ENCODE peak calls at places on chromosomes 5 and 9, in seven cellular contexts. H is heart left ventricle, M is A549, E is body of pancreas, Y is IMR-90, A is prostate gland, W is stomach. T is an unnamed sample.

GRCh38 chr9:93114169-93114983 is 18.4 kb downstream of the CARD19 start:
- DNase-seq in W (no peak), M (no peak), Y (no peak), A (no peak), H (no peak), E (no peak), T (no peak)

GRCh38 chr5:88428633-88429032 is 160.0 kb upstream of the TMEM161B start:
- DNase-seq in Y (no peak), E (no peak), H (no peak), A (no peak), W (no peak), M (no peak), T (no peak)

GRCh38 chr5:73558950-73559349 is 6.5 kb downstream of the ANKRA2 start:
- DNase-seq in Y (no peak), M (peak; percentile 47), W (no peak), H (no peak), A (no peak), E (no peak), T (no peak)

GRCh38 chr9:135526730-135527571 is 5.7 kb downstream of the LCN1 start:
- DNase-seq in M (peak; percentile 19), E (no peak), H (no peak), Y (no peak), A (no peak), W (peak; percentile 18), T (no peak)

GRCh38 chr5:40834391-40834848 is 602 bp downstream of the RPL37 start:
- DNase-seq in E (peak; percentile 26), A (no peak), W (peak; percentile 39), H (no peak), M (no peak), Y (peak; percentile 33), T (no peak)

GRCh38 chr5:136517755-136518154 is 152.4 kb upstream of the TRPC7 start:
- DNase-seq in W (no peak), E (no peak), H (no peak), M (no peak), A (no peak), Y (no peak), T (no peak)

GRCh38 chr5:150529147-150529546 is 21.2 kb downstream of the NDST1 start:
- DNase-seq in Y (no peak), W (no peak), H (no peak), M (no peak), E (no peak), A (no peak), T (no peak)

GRCh38 chr9:22446950-22447606 is 454 bp downstream of the DMRTA1 start:
- DNase-seq in W (peak; percentile 69), M (peak; percentile 72), H (peak; percentile 35), A (peak; percentile 62), Y (peak; percentile 20), E (peak; percentile 72), T (peak; percentile 61)

GRCh38 chr5:31918739-31919138 is 255.4 kb downstream of the GOLPH3 start:
- DNase-seq in M (no peak), A (no peak), E (no peak), W (no peak), H (no peak), Y (no peak), T (no peak)

GRCh38 chr5:89628876-89629635 is 746.1 kb upstream of the MEF2C start:
- DNase-seq in H (no peak), Y (no peak), E (no peak), A (no peak), W (no peak), M (no peak), T (no peak)

GRCh38 chr5:159301351-159301911 is 28.9 kb downstream of the IL12B start:
- DNase-seq in H (no peak), A (no peak), M (no peak), W (no peak), E (no peak), Y (peak; percentile 24), T (no peak)

GRCh38 chr9:130126721-130127429 is 45.3 kb upstream of the NCS1 start:
- DNase-seq in A (no peak), Y (no peak), H (no peak), E (no peak), M (no peak), W (no peak), T (no peak)

GRCh38 chr9:130124471-130124870 is 47.7 kb upstream of the NCS1 start:
- DNase-seq in E (no peak), Y (peak; percentile 68), M (no peak), A (no peak), H (no peak), W (no peak), T (no peak)

GRCh38 chr9:130129425-130130061 is 42.7 kb upstream of the NCS1 start:
- DNase-seq in W (no peak), Y (peak; percentile 90), M (no peak), E (no peak), H (no peak), A (no peak), T (no peak)

GRCh38 chr9:130128251-130128650 is 44.0 kb upstream of the NCS1 start:
- DNase-seq in A (no peak), Y (no peak), M (no peak), H (no peak), E (no peak), W (peak; percentile 30), T (no peak)

DNA sequence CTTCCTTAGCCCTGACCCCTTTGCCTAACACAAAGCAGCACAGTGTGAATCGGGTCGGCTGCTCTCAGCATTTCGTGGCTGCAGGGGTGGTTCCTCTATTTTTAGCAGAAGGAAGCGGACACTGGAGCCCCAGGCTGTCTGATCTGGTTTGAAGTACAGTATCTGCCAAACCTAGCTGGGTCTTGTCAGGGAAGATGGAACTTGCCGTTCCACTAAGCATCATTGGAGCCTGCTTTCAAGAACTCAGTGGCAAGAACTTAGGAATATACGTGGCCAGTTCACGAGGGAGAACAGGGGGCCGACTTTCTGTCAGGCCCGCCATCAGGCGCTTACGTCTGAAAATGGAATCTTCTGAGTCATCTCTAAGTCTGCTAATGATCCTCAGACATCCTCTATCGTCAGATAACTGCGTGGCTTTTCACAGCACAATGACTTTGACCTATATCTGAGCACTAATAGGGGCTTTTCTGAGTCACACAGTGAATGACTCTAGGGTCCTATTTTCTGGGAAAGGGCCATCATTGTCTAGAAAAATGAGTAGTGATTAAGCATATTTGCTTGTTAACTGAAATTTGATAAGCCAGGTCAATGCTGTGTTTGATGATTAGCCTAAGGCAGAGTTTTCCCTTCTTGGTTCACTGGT is 43.3 kb upstream of the NCS1 start:
- DNase-seq in Y (peak; percentile 99), M (no peak), W (no peak), A (peak; percentile 16), E (no peak), H (peak; percentile 64), T (no peak)
- TF ChIP-seq POLR2A in Y (peak; percentile 16), M (no peak), W (no peak), A (no peak), E (no peak), H (no peak), T (no peak)

GRCh38 chr5:23385036-23385435 is 122.4 kb upstream of the PRDM9 start:
- DNase-seq in M (no peak), Y (no peak), H (no peak), A (no peak), W (no peak), E (no peak), T (no peak)
- TF ChIP-seq POLR2A in M (no peak), Y (no peak), H (no peak), A (no peak), W (no peak), E (no peak), T (no peak)

GRCh38 chr9:129383415-129384088 is 205.5 kb upstream of the IER5L start:
- DNase-seq in A (peak; percentile 88), M (no peak), Y (peak; percentile 56), W (peak; percentile 84), H (peak; percentile 87), E (peak; percentile 78), T (no peak)
- TF ChIP-seq POLR2A in A (peak; percentile 52), M (no peak), Y (no peak), W (no peak), H (peak; percentile 41), E (no peak), T (no peak)

DNA sequence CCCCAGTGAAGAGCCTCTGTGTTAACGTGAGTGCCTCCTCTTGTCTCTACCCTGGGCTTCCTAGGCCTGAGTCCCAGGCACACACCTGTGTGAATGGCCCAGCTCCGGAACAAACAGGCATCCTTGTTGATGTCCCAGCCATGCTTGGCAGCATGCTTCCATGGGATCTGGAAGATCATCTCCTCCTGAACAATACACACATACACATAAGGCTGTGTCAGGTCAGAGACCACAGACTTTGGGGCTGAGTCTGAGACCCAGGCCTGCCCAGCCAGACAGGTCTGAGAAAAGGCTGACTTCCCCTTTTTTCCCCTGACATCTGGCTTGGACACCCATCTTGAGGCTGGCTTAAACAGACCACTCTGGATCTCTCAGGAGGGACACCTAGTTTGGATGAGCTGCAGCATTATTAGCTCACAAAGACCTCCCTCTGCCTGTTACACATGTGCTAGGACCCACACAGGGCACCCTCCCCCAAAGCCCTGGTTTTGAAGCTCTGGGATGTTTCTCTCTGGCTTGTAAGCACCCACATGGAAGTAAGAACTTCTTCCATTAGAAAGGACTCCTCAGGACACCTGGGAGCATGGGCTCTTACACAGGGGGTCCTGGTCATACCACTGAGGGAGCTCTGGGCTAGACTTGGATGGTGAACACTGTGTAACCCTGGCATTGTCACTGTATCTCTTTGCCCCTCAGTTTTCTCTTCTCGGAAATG is 2.6 kb downstream of the IRF1 start:
- DNase-seq in E (peak; percentile 8), M (no peak), Y (no peak), H (peak; percentile 15), W (peak; percentile 25), A (no peak), T (no peak)
- TF ChIP-seq POLR2A in E (no peak), M (no peak), Y (no peak), H (no peak), W (no peak), A (no peak), T (no peak)

GRCh38 chr9:133276001-133276884 is 1.2 kb upstream of the ABO start:
- DNase-seq in M (no peak), A (no peak), Y (no peak), E (no peak), W (no peak), H (no peak), T (no peak)

GRCh38 chr9:133278161-133279131 is 3.4 kb upstream of the ABO start:
- DNase-seq in Y (no peak), H (no peak), M (no peak), A (no peak), W (peak; percentile 24), E (no peak), T (no peak)

GRCh38 chr9:133277467-133277866 is 2.5 kb upstream of the ABO start:
- DNase-seq in H (no peak), M (no peak), W (no peak), E (no peak), Y (no peak), A (no peak), T (no peak)

GRCh38 chr9:133275105-133276000 is at the start of gene ABO:
- DNase-seq in M (no peak), A (no peak), H (peak; percentile 60), W (peak; percentile 50), E (peak; percentile 44), Y (no peak), T (no peak)

DNA sequence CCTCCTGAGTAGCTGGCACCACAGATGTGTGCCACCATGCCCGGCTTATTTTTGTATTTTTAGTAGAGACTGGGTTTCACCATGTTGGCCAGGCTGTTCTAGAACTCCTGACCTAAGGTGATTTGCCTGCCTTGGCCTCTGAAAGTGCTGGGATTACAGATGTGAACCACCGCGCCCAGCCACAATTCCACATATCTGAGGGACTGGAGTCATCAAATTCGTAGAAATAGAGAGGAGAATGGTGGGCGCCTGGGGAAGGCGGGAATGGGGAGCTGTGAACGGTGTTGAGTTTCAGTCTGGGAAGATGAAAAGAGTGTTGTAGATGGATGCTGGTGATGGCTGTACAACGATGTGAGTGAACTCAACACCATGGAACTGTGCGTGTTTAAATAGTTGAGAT is 1.9 kb upstream of the ABO start:
- DNase-seq in Y (no peak), W (no peak), M (no peak), E (no peak), H (no peak), A (no peak), T (no peak)
- TF ChIP-seq POLR2A in Y (no peak), W (no peak), M (no peak), E (no peak), H (no peak), A (no peak), T (no peak)